ENCODE peak calls at places on chromosomes 1 and 21, in five cellular contexts. S, G, A, X and B are unnamed samples.

GRCh38 chr21:31198575-31198974 is 145.5 kb downstream of the TIAM1 start:
- DNase-seq in X (no peak), A (no peak), S (no peak), G (no peak), B (no peak)

GRCh38 chr1:184635347-184636155 is 119.1 kb downstream of the EDEM3 start:
- DNase-seq in A (no peak), X (no peak), S (no peak), G (no peak), B (no peak)

GRCh38 chr1:157696966-157697628 is 3.5 kb downstream of the FCRL3 start:
- DNase-seq in G (no peak), S (no peak), X (no peak), A (no peak), B (peak)

GRCh38 chr1:176897350-176898236 is 266.9 kb downstream of the ASTN1 start:
- DNase-seq in G (peak), S (peak), A (peak), X (peak), B (no peak)

GRCh38 chr1:115284209-115284608 is 53.8 kb downstream of the NGF start:
- DNase-seq in X (no peak), A (no peak), G (peak), S (no peak), B (no peak)

GRCh38 chr1:19096036-19096833 is 113.8 kb downstream of the UBR4 start:
- DNase-seq in X (peak), A (no peak), G (no peak), S (peak), B (no peak)

GRCh38 chr1:40014812-40015594 is 25.5 kb upstream of the CAP1 start:
- DNase-seq in S (no peak), A (no peak), G (no peak), X (no peak), B (no peak)

GRCh38 chr1:162357681-162358266 is 18.9 kb downstream of the SPATA46 start:
- DNase-seq in S (no peak), A (no peak), G (no peak), X (no peak), B (no peak)

GRCh38 chr1:43172532-43172972 is 422 bp downstream of the CFAP57 start:
- DNase-seq in A (peak), G (peak), S (peak), X (peak), B (no peak)

GRCh38 chr1:22665752-22666151 is 12.7 kb downstream of the C1QB start:
- DNase-seq in X (peak), A (no peak), S (no peak), G (no peak), B (no peak)

GRCh38 chr21:44927587-44928461 is 7.1 kb upstream of the ITGB2 start:
- DNase-seq in G (no peak), X (no peak), A (no peak), S (peak), B (peak)

GRCh38 chr21:44925027-44925755 is 4.5 kb upstream of the ITGB2 start:
- DNase-seq in X (no peak), S (no peak), G (no peak), A (no peak), B (no peak)

GRCh38 chr21:44924611-44925010 is 3.9 kb upstream of the ITGB2 start:
- DNase-seq in S (no peak), X (no peak), A (no peak), G (no peak), B (no peak)

GRCh38 chr21:44927259-44927586 is 6.5 kb upstream of the ITGB2 start:
- DNase-seq in A (no peak), G (no peak), S (no peak), X (no peak), B (no peak)

GRCh38 chr21:44926364-44927101 is 5.8 kb upstream of the ITGB2 start:
- DNase-seq in G (no peak), A (no peak), X (no peak), S (no peak), B (no peak)
- TF ChIP-seq CTCF in G (no peak), A (no peak), X (no peak), S (no peak), B (no peak)

GRCh38 chr1:229599218-229599812 is 26.6 kb downstream of the TAF5L start:
- DNase-seq in G (no peak), A (no peak), X (no peak), S (no peak), B (no peak)

GRCh38 chr1:229597877-229598276 is 28.0 kb downstream of the TAF5L start:
- DNase-seq in X (no peak), G (no peak), S (no peak), A (no peak), B (no peak)

GRCh38 chr1:229594227-229595008 is 31.5 kb downstream of the TAF5L start:
- DNase-seq in G (no peak), S (no peak), A (no peak), X (no peak), B (no peak)

GRCh38 chr1:229600229-229600628 is 25.7 kb downstream of the TAF5L start:
- DNase-seq in X (no peak), G (no peak), A (no peak), S (no peak), B (no peak)

GRCh38 chr1:229596961-229597699 is 28.8 kb downstream of the TAF5L start:
- DNase-seq in S (peak), X (no peak), G (no peak), A (peak), B (no peak)
- TF ChIP-seq CTCF in S (no peak), X (no peak), G (no peak), A (no peak), B (no peak)

DNA sequence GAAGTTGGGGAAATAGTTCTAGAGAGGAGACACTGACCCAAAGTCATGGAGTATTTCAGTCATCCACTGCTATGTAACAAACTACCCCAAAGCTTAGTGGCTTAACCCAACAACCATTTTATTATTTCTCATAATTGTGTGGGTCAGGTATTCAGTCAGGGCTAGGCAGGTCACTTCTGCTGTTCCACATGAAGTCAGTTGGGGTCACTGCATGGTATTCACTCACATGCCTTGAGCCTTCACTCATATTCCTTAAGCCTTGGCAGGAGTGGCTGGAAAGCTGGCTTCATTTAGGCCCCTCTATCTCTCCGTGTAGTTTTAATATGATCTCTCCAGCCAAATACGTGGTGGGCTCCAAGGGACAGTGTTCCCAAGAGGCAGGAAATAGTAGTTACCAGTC is 17.5 kb upstream of the RNF11 start:
- DNase-seq in X (no peak), G (no peak), A (no peak), S (no peak), B (no peak)
- TF ChIP-seq CTCF in X (no peak), G (no peak), A (no peak), S (no peak), B (no peak)

GRCh38 chr1:111990026-111990877 is 784 bp upstream of the KCND3 start:
- DNase-seq in A (no peak), S (peak), X (peak), G (no peak), B (no peak)

GRCh38 chr1:111992396-111992985 is 3.0 kb upstream of the KCND3 start:
- DNase-seq in A (no peak), S (peak), X (no peak), G (no peak), B (no peak)

GRCh38 chr1:111988743-111989453 is 570 bp downstream of the KCND3 start:
- DNase-seq in S (peak), X (peak), G (no peak), A (peak), B (no peak)

GRCh38 chr1:111989531-111990025 is at the start of gene KCND3:
- DNase-seq in A (no peak), S (peak), X (peak), G (no peak), B (no peak)

DNA sequence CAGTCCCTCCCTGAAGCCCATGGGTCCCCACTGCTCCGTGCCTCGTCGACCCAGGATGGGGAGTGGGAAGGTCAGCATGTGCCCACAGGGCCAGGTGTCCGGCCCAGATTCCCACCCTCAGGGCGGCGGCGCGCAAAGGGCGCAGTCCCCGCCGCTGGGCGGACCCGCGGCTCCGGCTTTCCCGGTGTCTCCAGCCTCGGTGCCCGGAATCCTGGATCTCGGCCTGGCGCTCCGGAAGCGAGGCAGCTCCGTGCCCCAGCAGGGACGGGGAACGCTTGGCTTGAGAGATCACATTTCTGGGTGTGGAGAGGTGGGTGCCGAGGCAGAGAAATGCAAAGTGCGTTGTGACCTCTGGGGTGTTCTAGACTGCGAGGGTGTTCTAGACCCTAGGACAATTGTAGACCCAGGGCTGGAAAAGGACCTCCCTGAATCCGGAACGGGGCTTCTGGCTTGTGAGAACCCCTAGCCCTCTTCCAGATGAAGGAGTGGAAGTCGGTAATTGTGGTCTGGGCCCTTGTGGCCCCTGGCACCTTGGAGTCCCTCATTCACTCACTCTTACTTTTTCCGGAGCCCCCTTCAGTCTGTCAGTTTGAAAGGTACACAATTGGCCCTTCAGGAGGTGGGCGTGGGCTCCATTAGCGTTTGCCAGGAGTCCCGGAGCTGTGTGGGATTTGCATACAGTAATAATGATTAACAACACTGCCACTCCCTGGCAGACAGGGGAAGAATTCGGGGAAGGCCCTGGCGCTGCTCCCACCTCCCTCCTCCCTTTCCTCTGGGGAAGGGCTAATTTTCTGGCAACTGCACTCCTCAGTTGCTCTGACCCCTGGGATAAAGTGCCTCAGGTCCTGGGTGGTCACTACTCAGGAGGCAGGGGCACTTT is 1.7 kb upstream of the KCND3 start:
- DNase-seq in X (peak), S (peak), G (no peak), A (peak), B (no peak)
- TF ChIP-seq CTCF in X (peak), S (peak), G (no peak), A (no peak), B (no peak)

DNA sequence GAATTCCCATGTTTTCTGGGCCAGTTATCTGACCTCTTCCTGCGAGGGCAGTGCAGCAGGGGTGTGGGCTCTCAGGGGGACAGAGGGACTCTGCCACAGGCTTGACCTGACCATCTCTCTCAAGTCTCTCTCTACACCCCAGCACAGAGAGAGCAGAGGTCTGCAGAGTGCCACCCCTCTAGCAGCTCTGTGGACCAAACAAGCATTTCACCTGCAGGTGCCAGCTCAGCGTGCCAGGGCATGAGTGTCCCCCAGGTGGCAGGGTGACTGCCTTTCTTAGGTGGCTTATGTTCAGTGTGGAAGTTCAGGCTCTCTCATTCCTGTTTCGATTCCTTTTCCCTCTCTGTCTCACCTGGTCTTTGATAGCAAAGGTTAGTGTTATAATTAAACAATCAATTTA is 191.3 kb downstream of the CACNA1E start:
- DNase-seq in S (no peak), G (no peak), X (no peak), A (no peak), B (no peak)
- TF ChIP-seq CTCF in S (no peak), G (no peak), X (no peak), A (no peak), B (no peak)

GRCh38 chr21:29024474-29025327 is at the start of gene USP16:
- DNase-seq in X (peak), A (peak), G (peak), S (peak), B (peak)
- TF ChIP-seq CTCF in X (no peak), A (no peak), G (no peak), S (peak), B (no peak)